ENCODE peak calls at places on chromosomes 4 and X, in six cellular contexts. One of them, this sample, is unnamed.

GRCh38 chr4:48216563-48216962 is 53.1 kb downstream of the TEC start:
- DNase-seq in lower leg skin: no peak
- DNase-seq in GM12892: no peak
- DNase-seq in right lobe of liver: no peak
- DNase-seq in A549: no peak
- DNase-seq in HCT116: no peak
- DNase-seq in this sample: no peak

GRCh38 chrX:20383487-20383886 is 116.8 kb upstream of the RPS6KA3 start:
- DNase-seq in lower leg skin: no peak
- DNase-seq in GM12892: no peak
- DNase-seq in right lobe of liver: no peak
- DNase-seq in A549: no peak
- DNase-seq in HCT116: no peak
- DNase-seq in this sample: no peak

GRCh38 chrX:95117556-95117955 is 1443.5 kb downstream of the FAM133A start:
- DNase-seq in lower leg skin: no peak
- DNase-seq in GM12892: no peak
- DNase-seq in right lobe of liver: no peak
- DNase-seq in A549: no peak
- DNase-seq in HCT116: no peak
- DNase-seq in this sample: no peak

GRCh38 chr4:67134616-67135015 is 410.7 kb downstream of the CENPC start:
- DNase-seq in lower leg skin: no peak
- DNase-seq in GM12892: no peak
- DNase-seq in right lobe of liver: no peak
- DNase-seq in A549: no peak
- DNase-seq in HCT116: no peak
- DNase-seq in this sample: no peak

GRCh38 chrX:145405012-145405411 is 157.7 kb downstream of the SPANXN1 start:
- DNase-seq in lower leg skin: no peak
- DNase-seq in GM12892: no peak
- DNase-seq in right lobe of liver: no peak
- DNase-seq in A549: peak
- DNase-seq in HCT116: peak
- DNase-seq in this sample: no peak

GRCh38 chr4:71441186-71442169 is 102.7 kb downstream of the SLC4A4 start:
- DNase-seq in lower leg skin: no peak
- DNase-seq in GM12892: no peak
- DNase-seq in right lobe of liver: peak
- DNase-seq in A549: no peak
- DNase-seq in HCT116: no peak
- DNase-seq in this sample: no peak

GRCh38 chrX:15985937-15986336 is 131.3 kb upstream of the AP1S2 start:
- DNase-seq in lower leg skin: no peak
- DNase-seq in GM12892: no peak
- DNase-seq in right lobe of liver: no peak
- DNase-seq in A549: no peak
- DNase-seq in HCT116: no peak
- DNase-seq in this sample: no peak

GRCh38 chr4:74674750-74675149 is 119.6 kb downstream of the BTC start:
- DNase-seq in lower leg skin: no peak
- DNase-seq in GM12892: no peak
- DNase-seq in right lobe of liver: no peak
- DNase-seq in A549: no peak
- DNase-seq in HCT116: no peak
- DNase-seq in this sample: no peak

GRCh38 chr4:183912585-183912984 is 7.5 kb downstream of the STOX2 start:
- DNase-seq in lower leg skin: no peak
- DNase-seq in GM12892: no peak
- DNase-seq in right lobe of liver: no peak
- DNase-seq in A549: no peak
- DNase-seq in HCT116: no peak
- DNase-seq in this sample: no peak

GRCh38 chr4:110621839-110622751 is 782 bp downstream of the PITX2 start:
- DNase-seq in lower leg skin: peak
- DNase-seq in GM12892: no peak
- DNase-seq in right lobe of liver: no peak
- DNase-seq in A549: no peak
- DNase-seq in HCT116: no peak
- DNase-seq in this sample: no peak

GRCh38 chrX:2767631-2768455 is 16.0 kb downstream of the XG start:
- DNase-seq in lower leg skin: peak
- DNase-seq in GM12892: no peak
- DNase-seq in right lobe of liver: no peak
- DNase-seq in A549: peak
- DNase-seq in HCT116: peak
- DNase-seq in this sample: peak

GRCh38 chr4:139921551-139922184 is 232.3 kb downstream of the MAML3 start:
- DNase-seq in lower leg skin: no peak
- DNase-seq in GM12892: no peak
- DNase-seq in right lobe of liver: peak
- DNase-seq in A549: no peak
- DNase-seq in HCT116: no peak
- DNase-seq in this sample: no peak

GRCh38 chrX:53831662-53832635 is 145.4 kb upstream of the HUWE1 start:
- DNase-seq in lower leg skin: peak
- DNase-seq in GM12892: no peak
- DNase-seq in right lobe of liver: no peak
- DNase-seq in A549: peak
- DNase-seq in HCT116: peak
- DNase-seq in this sample: no peak

GRCh38 chrX:110989447-110989846 is 106.5 kb upstream of the PAK3 start:
- DNase-seq in lower leg skin: no peak
- DNase-seq in GM12892: no peak
- DNase-seq in right lobe of liver: no peak
- DNase-seq in A549: no peak
- DNase-seq in HCT116: no peak
- DNase-seq in this sample: no peak

GRCh38 chrX:42530027-42530426 is 247.9 kb downstream of the PPP1R2C start:
- DNase-seq in lower leg skin: no peak
- DNase-seq in GM12892: no peak
- DNase-seq in right lobe of liver: no peak
- DNase-seq in A549: no peak
- DNase-seq in HCT116: no peak
- DNase-seq in this sample: no peak

GRCh38 chr4:150906987-150907633 is 108.0 kb downstream of the LRBA start:
- DNase-seq in lower leg skin: no peak
- DNase-seq in GM12892: no peak
- DNase-seq in right lobe of liver: no peak
- DNase-seq in A549: peak
- DNase-seq in HCT116: no peak
- DNase-seq in this sample: no peak

GRCh38 chr4:152189451-152190179 is 346.3 kb downstream of the FBXW7 start:
- DNase-seq in lower leg skin: no peak
- DNase-seq in GM12892: no peak
- DNase-seq in right lobe of liver: no peak
- DNase-seq in A549: no peak
- DNase-seq in HCT116: no peak
- DNase-seq in this sample: no peak

GRCh38 chr4:106036334-106036733 is 141.1 kb downstream of the NPNT start:
- DNase-seq in lower leg skin: no peak
- DNase-seq in GM12892: no peak
- DNase-seq in right lobe of liver: no peak
- DNase-seq in A549: no peak
- DNase-seq in HCT116: no peak
- DNase-seq in this sample: no peak

GRCh38 chr4:165872443-165873297 is at the start of gene TLL1:
- DNase-seq in lower leg skin: peak
- DNase-seq in GM12892: no peak
- DNase-seq in right lobe of liver: peak
- DNase-seq in A549: no peak
- DNase-seq in HCT116: no peak
- DNase-seq in this sample: no peak

GRCh38 chr4:29853843-29854242 is 866.3 kb upstream of the PCDH7 start:
- DNase-seq in lower leg skin: no peak
- DNase-seq in GM12892: no peak
- DNase-seq in right lobe of liver: no peak
- DNase-seq in A549: no peak
- DNase-seq in HCT116: no peak
- DNase-seq in this sample: no peak

GRCh38 chr4:6137747-6138135 is 62.6 kb downstream of the JAKMIP1 start:
- DNase-seq in lower leg skin: no peak
- DNase-seq in GM12892: no peak
- DNase-seq in right lobe of liver: no peak
- DNase-seq in A549: no peak
- DNase-seq in HCT116: no peak
- DNase-seq in this sample: no peak

GRCh38 chr4:108834787-108835384 is 72.0 kb upstream of the ETNPPL start:
- DNase-seq in lower leg skin: no peak
- DNase-seq in GM12892: no peak
- DNase-seq in right lobe of liver: no peak
- DNase-seq in A549: peak
- DNase-seq in HCT116: peak
- DNase-seq in this sample: no peak

GRCh38 chr4:76546282-76547166 is 111.5 kb downstream of the SHROOM3 start:
- DNase-seq in lower leg skin: no peak
- DNase-seq in GM12892: no peak
- DNase-seq in right lobe of liver: peak
- DNase-seq in A549: no peak
- DNase-seq in HCT116: no peak
- DNase-seq in this sample: no peak

GRCh38 chrX:130173190-130173895 is 1.6 kb downstream of the RAB33A start:
- DNase-seq in lower leg skin: peak
- DNase-seq in GM12892: no peak
- DNase-seq in right lobe of liver: no peak
- DNase-seq in A549: no peak
- DNase-seq in HCT116: no peak
- DNase-seq in this sample: peak

GRCh38 chr4:24570574-24571236 is 13.6 kb downstream of the DHX15 start:
- DNase-seq in lower leg skin: no peak
- DNase-seq in GM12892: no peak
- DNase-seq in right lobe of liver: no peak
- DNase-seq in A549: no peak
- DNase-seq in HCT116: no peak
- DNase-seq in this sample: no peak

GRCh38 chr4:57148831-57149230 is 38.6 kb upstream of the IGFBP7 start:
- DNase-seq in lower leg skin: no peak
- DNase-seq in GM12892: no peak
- DNase-seq in right lobe of liver: no peak
- DNase-seq in A549: no peak
- DNase-seq in HCT116: no peak
- DNase-seq in this sample: no peak

GRCh38 chrX:152832520-152832919 is 1.7 kb downstream of the NSDHL start:
- DNase-seq in lower leg skin: no peak
- DNase-seq in GM12892: no peak
- DNase-seq in right lobe of liver: no peak
- DNase-seq in A549: no peak
- DNase-seq in HCT116: no peak
- DNase-seq in this sample: no peak

GRCh38 chr4:168632246-168632832 is 135.5 kb downstream of the PALLD start:
- DNase-seq in lower leg skin: no peak
- DNase-seq in GM12892: no peak
- DNase-seq in right lobe of liver: no peak
- DNase-seq in A549: no peak
- DNase-seq in HCT116: no peak
- DNase-seq in this sample: no peak

DNA sequence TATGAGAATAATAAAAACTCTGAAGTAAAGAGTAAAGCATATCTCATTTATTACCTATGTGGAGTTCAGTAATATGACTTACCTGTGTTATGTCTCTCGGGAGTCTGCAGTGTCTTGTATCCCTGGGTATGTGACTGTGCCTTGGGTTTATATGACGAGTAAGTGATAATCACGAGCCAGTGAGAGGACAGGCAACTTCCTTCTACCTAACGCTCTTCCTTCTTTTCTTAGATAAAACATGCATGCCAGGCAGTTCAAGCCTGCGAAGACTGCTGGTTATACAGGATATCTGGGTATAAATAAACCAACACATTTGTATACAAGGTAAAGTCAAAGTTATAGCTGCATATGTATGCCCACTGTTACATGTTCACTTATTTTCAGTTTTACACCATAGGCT is at the start of gene HPGDS:
- DNase-seq in lower leg skin: no peak
- DNase-seq in GM12892: no peak
- DNase-seq in right lobe of liver: no peak
- DNase-seq in A549: no peak
- DNase-seq in HCT116: no peak
- DNase-seq in this sample: no peak
- TF ChIP-seq POLR2A in lower leg skin: no peak
- TF ChIP-seq POLR2A in GM12892: no peak
- TF ChIP-seq POLR2A in right lobe of liver: no peak
- TF ChIP-seq POLR2A in A549: no peak
- TF ChIP-seq POLR2A in HCT116: no peak
- TF ChIP-seq POLR2A in this sample: no peak

GRCh38 chr4:84966382-84967291 is at the start of gene WDFY3:
- DNase-seq in lower leg skin: peak
- DNase-seq in GM12892: no peak
- DNase-seq in right lobe of liver: peak
- DNase-seq in A549: peak
- DNase-seq in HCT116: peak
- DNase-seq in this sample: peak
- TF ChIP-seq POLR2A in lower leg skin: peak
- TF ChIP-seq POLR2A in GM12892: no peak
- TF ChIP-seq POLR2A in right lobe of liver: peak
- TF ChIP-seq POLR2A in A549: peak
- TF ChIP-seq POLR2A in HCT116: peak
- TF ChIP-seq POLR2A in this sample: peak

DNA sequence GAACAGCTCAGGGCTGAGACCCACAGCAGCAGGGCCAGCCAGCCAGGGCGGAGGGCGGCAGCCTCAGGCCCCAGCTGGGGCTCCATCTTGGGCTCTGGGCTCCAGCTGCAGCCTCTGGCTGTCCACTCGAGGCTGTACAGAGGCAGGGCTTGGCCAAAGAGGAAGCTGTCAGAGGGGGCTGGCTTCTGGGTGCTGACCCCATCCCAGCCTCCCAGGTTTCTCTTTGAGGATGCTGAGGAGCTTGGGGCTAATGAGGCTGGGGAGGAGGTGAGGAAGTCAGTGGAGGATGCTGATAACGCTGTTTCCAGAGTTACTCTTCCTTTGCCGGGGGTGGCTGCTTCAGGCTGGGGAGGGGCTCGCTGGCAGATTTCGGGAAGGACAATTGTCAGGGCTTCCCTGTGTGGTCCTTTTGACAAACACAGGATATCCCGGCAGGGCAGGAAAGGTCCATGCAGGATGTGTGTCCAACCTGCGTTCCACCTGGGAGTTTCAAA is at the start of gene DIPK2B:
- DNase-seq in lower leg skin: no peak
- DNase-seq in GM12892: no peak
- DNase-seq in right lobe of liver: peak
- DNase-seq in A549: no peak
- DNase-seq in HCT116: no peak
- DNase-seq in this sample: no peak
- TF ChIP-seq POLR2A in lower leg skin: no peak
- TF ChIP-seq POLR2A in GM12892: no peak
- TF ChIP-seq POLR2A in right lobe of liver: no peak
- TF ChIP-seq POLR2A in A549: no peak
- TF ChIP-seq POLR2A in HCT116: no peak
- TF ChIP-seq POLR2A in this sample: no peak

GRCh38 chrX:73943900-73944581 is 359.9 kb upstream of the ZCCHC13 start:
- DNase-seq in lower leg skin: peak
- DNase-seq in GM12892: peak
- DNase-seq in right lobe of liver: peak
- DNase-seq in A549: peak
- DNase-seq in HCT116: peak
- DNase-seq in this sample: peak
- TF ChIP-seq POLR2A in lower leg skin: no peak
- TF ChIP-seq POLR2A in GM12892: peak
- TF ChIP-seq POLR2A in right lobe of liver: peak
- TF ChIP-seq POLR2A in A549: peak
- TF ChIP-seq POLR2A in HCT116: peak
- TF ChIP-seq POLR2A in this sample: peak